ENCODE peak calls at places on chromosomes 6 and 20, in six cellular contexts. M is foreskin fibroblast, G is left lung, O is bronchial epithelial cell, X is MCF 10A, W is PC-9. K is an unnamed sample.

GRCh38 chr20:38298768-38299288 is 5.1 kb upstream of the BPI start:
- DNase-seq in M (peak; percentile 74), G (no peak), O (peak; percentile 32), X (peak; percentile 19), W (no peak), K (no peak)

GRCh38 chr6:123007885-123008284 is 11.8 kb downstream of the CLVS2 start:
- DNase-seq in M (no peak), G (no peak), O (no peak), X (no peak), W (no peak), K (no peak)

GRCh38 chr6:93424303-93425064 is 5.1 kb upstream of the EPHA7 start:
- DNase-seq in M (peak; percentile 35), G (no peak), O (peak; percentile 19), X (peak; percentile 35), W (no peak), K (no peak)

GRCh38 chr6:73258721-73259120 is 4.3 kb downstream of the KHDC1 start:
- DNase-seq in M (no peak), G (no peak), O (no peak), X (no peak), W (no peak), K (no peak)

GRCh38 chr6:147530132-147531060 is 21.9 kb downstream of the SAMD5 start:
- DNase-seq in M (no peak), G (no peak), O (peak; percentile 4), X (peak; percentile 59), W (no peak), K (no peak)

GRCh38 chr6:33886673-33887144 is 82.9 kb upstream of the MLN start:
- DNase-seq in M (peak; percentile 81), G (peak; percentile 31), O (peak; percentile 13), X (peak; percentile 25), W (no peak), K (peak; percentile 19)

GRCh38 chr6:56478202-56478601 is 164.5 kb downstream of the DST start:
- DNase-seq in M (no peak), G (no peak), O (no peak), X (no peak), W (no peak), K (no peak)

GRCh38 chr6:81511423-81511822 is 241.1 kb downstream of the TENT5A start:
- DNase-seq in M (peak; percentile 42), G (no peak), O (no peak), X (no peak), W (no peak), K (no peak)

GRCh38 chr20:54510546-54511129 is 35.2 kb downstream of the DOK5 start:
- DNase-seq in M (no peak), G (no peak), O (no peak), X (no peak), W (no peak), K (no peak)

GRCh38 chr6:2872417-2873358 is 30.4 kb downstream of the SERPINB9 start:
- DNase-seq in M (no peak), G (no peak), O (no peak), X (no peak), W (no peak), K (no peak)

GRCh38 chr6:12569646-12570045 is 146.9 kb upstream of the PHACTR1 start:
- DNase-seq in M (no peak), G (no peak), O (peak; percentile 82), X (no peak), W (peak; percentile 3), K (no peak)

GRCh38 chr6:26122402-26122792 is 35.2 kb downstream of the HFE start:
- DNase-seq in M (no peak), G (no peak), O (no peak), X (peak; percentile 49), W (no peak), K (no peak)

GRCh38 chr6:16674666-16675392 is 86.4 kb downstream of the ATXN1 start:
- DNase-seq in M (peak; percentile 69), G (no peak), O (no peak), X (no peak), W (no peak), K (no peak)

GRCh38 chr20:62205618-62206387 is 14.3 kb downstream of the HRH3 start:
- DNase-seq in M (no peak), G (peak; percentile 79), O (no peak), X (no peak), W (no peak), K (no peak)

GRCh38 chr6:162580619-162581018 is 146.9 kb downstream of the PRKN start:
- DNase-seq in M (no peak), G (no peak), O (no peak), X (no peak), W (no peak), K (no peak)
- TF ChIP-seq CTCF in M (no peak), G (no peak), O (no peak), X (no peak), W (no peak), K (no peak)

GRCh38 chr6:15504040-15504491 is 158.8 kb downstream of the DTNBP1 start:
- DNase-seq in M (peak; percentile 53), G (no peak), O (no peak), X (no peak), W (no peak), K (no peak)
- TF ChIP-seq CTCF in M (no peak), G (no peak), O (no peak), X (no peak), W (no peak), K (no peak)

GRCh38 chr20:40666336-40666735 is 22.7 kb downstream of the MAFB start:
- DNase-seq in M (no peak), G (no peak), O (no peak), X (no peak), W (no peak), K (no peak)
- TF ChIP-seq CTCF in M (no peak), G (no peak), O (no peak), X (no peak), W (no peak), K (no peak)

GRCh38 chr6:131597448-131597847 is 24.4 kb downstream of the ARG1 start:
- DNase-seq in M (no peak), G (no peak), O (peak; percentile 7), X (peak; percentile 6), W (no peak), K (no peak)
- TF ChIP-seq CTCF in M (peak; percentile 25), G (no peak), O (peak; percentile 15), X (no peak), W (peak; percentile 50), K (peak; percentile 35)

GRCh38 chr6:149435919-149436586 is 36.0 kb downstream of the SUMO4 start:
- DNase-seq in M (no peak), G (no peak), O (no peak), X (no peak), W (no peak), K (no peak)

GRCh38 chr6:149439626-149440025 is 39.6 kb downstream of the SUMO4 start:
- DNase-seq in M (no peak), G (no peak), O (no peak), X (no peak), W (no peak), K (no peak)

GRCh38 chr6:149436647-149437046 is 36.6 kb downstream of the SUMO4 start:
- DNase-seq in M (no peak), G (no peak), O (no peak), X (no peak), W (no peak), K (no peak)

GRCh38 chr6:149438855-149439254 is 38.8 kb downstream of the SUMO4 start:
- DNase-seq in M (no peak), G (no peak), O (no peak), X (no peak), W (no peak), K (no peak)

DNA sequence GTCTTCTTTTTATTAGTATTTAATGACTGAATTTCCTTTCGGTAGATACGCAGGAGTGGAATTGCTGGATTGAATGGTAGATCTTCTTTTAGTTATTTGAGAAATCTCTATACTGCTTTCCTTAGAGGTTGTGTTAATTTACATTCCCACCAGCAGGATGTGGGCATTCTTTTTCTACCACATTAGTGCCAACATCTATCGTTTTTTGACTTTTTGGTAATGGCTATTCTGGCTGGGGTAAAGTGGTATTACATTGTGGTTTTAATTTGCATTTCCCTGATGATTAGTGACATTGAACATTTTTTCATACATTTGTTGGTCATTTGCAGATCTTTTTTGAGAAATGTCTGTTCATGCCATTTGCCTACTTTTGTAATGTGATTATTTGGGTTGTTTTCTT is 37.1 kb downstream of the SUMO4 start:
- DNase-seq in M (no peak), G (no peak), O (no peak), X (no peak), W (no peak), K (no peak)
- TF ChIP-seq CTCF in M (no peak), G (no peak), O (no peak), X (no peak), W (no peak), K (no peak)

GRCh38 chr20:3888622-3889488 is at the start of gene PANK2:
- DNase-seq in M (peak; percentile 100), G (peak; percentile 99), O (peak; percentile 94), X (peak; percentile 99), W (peak; percentile 95), K (peak; percentile 95)
- TF ChIP-seq CTCF in M (peak; percentile 31), G (peak; percentile 32), O (peak; percentile 17), X (peak; percentile 11), W (no peak), K (no peak)

K was measured in HFF-Myc.